ENCODE peak calls at places on chromosome 4, in four cellular contexts. P is Karpas-422; G is aorta; L is CD4-positive, CD25-positive, alpha-beta regulatory T cell. C is an unnamed sample.

GRCh38 chr4:76545161-76545884 is 110.3 kb downstream of the SHROOM3 start:
- DNase-seq in P (no peak), G (no peak), L (peak), C (no peak)

GRCh38 chr4:134078230-134078914 is 123.2 kb downstream of the PABPC4L start:
- DNase-seq in P (no peak), G (no peak), L (no peak), C (no peak)

GRCh38 chr4:153676491-153676890 is 7.6 kb upstream of the TLR2 start:
- DNase-seq in P (no peak), G (no peak), L (no peak), C (no peak)

GRCh38 chr4:109672173-109672572 is 31.1 kb downstream of the CASP6 start:
- DNase-seq in P (no peak), G (no peak), L (no peak), C (no peak)

GRCh38 chr4:67624939-67625338 is 66.4 kb downstream of the STAP1 start:
- DNase-seq in P (no peak), G (no peak), L (no peak), C (no peak)

GRCh38 chr4:168309781-168310180 is 8.8 kb downstream of the DDX60 start:
- DNase-seq in P (no peak), G (no peak), L (no peak), C (no peak)

GRCh38 chr4:186839122-186840037 is 115.7 kb upstream of the FAT1 start:
- DNase-seq in P (peak), G (peak), L (no peak), C (peak)

GRCh38 chr4:157357887-157358286 is 137.4 kb downstream of the GRIA2 start:
- DNase-seq in P (no peak), G (no peak), L (no peak), C (no peak)

GRCh38 chr4:38464328-38464727 is 199.7 kb upstream of the KLF3 start:
- DNase-seq in P (no peak), G (no peak), L (no peak), C (no peak)

GRCh38 chr4:109254845-109255244 is 47.6 kb downstream of the COL25A1 start:
- DNase-seq in P (no peak), G (no peak), L (no peak), C (no peak)

GRCh38 chr4:7358100-7358735 is 76.5 kb downstream of the PSAPL1 start:
- DNase-seq in P (no peak), G (no peak), L (no peak), C (no peak)

GRCh38 chr4:184805462-184806245 is 20.1 kb downstream of the ACSL1 start:
- DNase-seq in P (no peak), G (no peak), L (no peak), C (no peak)

GRCh38 chr4:76585897-76586360 is 150.9 kb downstream of the SHROOM3 start:
- DNase-seq in P (no peak), G (peak), L (peak), C (no peak)

DNA sequence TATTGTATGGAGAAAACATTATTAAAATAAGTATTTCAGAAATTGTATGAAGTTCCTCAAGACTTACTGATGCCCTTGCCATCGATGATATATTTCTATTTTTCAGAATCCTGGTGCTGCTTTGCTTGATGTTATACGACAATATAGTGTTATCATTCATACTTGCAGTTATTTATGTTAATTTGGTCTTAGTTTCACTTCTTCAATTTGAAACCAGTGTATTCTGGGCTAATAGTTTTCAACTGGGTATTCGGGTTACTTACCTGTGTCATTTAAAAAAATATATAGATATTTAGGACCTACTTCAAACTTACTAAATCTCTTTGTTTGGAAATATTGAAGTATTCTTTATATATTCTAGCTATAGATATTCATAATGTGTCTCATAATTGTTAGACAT is 1414.7 kb downstream of the C4orf33 start:
- DNase-seq in P (peak), G (no peak), L (no peak), C (no peak)
- H3K4me3 ChIP-seq in P (no peak), G (no peak), L (no peak), C (no peak)

DNA sequence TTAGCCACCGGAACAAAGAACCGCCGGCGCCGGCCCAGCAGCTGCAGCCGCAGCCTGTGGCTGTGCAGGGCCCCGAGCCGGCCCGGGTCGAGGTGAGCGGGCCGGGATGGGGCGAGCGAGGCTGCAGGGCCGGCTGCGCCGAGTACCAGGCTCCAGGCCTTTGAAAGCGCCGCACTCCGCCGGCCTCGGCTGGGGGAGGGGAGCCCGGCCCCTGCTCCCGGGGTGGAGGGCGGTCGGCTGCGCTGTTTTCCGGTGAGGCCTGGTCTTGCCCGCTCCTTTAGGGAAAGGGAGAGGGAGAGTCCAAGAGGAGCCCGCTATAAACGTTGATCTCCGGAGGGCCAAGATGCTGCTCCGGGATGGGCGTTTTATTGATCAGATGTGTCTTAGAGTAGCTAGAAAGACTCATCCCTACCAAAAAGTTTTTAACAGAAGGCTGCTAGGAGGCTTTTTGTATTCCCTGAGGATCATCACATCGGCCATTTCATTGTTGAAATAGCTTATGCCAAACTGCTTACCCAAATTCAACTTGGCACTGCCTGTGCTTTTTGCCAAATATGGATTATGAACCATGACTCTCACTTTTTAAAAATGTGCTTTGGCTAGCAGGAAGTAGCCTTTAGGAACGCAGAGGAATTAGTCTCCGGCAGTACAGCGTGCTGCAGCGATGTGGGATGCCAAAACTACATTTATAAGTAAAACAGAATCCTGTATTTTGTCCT is 707 bp downstream of the TMEM165 start:
- DNase-seq in P (peak), G (peak), L (peak), C (peak)
- H3K27ac ChIP-seq in P (peak), G (peak), L (peak), C (peak)

GRCh38 chr4:10122236-10122932 is 5.8 kb upstream of the WDR1 start:
- DNase-seq in P (no peak), G (no peak), L (no peak), C (no peak)

GRCh38 chr4:10119263-10119662 is 2.7 kb upstream of the WDR1 start:
- DNase-seq in P (no peak), G (no peak), L (no peak), C (no peak)

GRCh38 chr4:10119773-10120172 is 3.2 kb upstream of the WDR1 start:
- DNase-seq in P (no peak), G (no peak), L (no peak), C (no peak)

GRCh38 chr4:10121568-10122097 is 5.0 kb upstream of the WDR1 start:
- DNase-seq in P (no peak), G (no peak), L (no peak), C (no peak)

GRCh38 chr4:10120943-10121567 is 4.5 kb upstream of the WDR1 start:
- DNase-seq in P (no peak), G (no peak), L (no peak), C (no peak)
- H3K4me3 ChIP-seq in P (no peak), G (no peak), L (no peak), C (no peak)

GRCh38 chr4:82268826-82269193 is 105.0 kb downstream of the HNRNPD start:
- DNase-seq in P (no peak), G (no peak), L (no peak), C (no peak)

GRCh38 chr4:82261063-82261462 is 112.7 kb downstream of the HNRNPD start:
- DNase-seq in P (no peak), G (no peak), L (no peak), C (no peak)

GRCh38 chr4:82268050-82268825 is 105.6 kb downstream of the HNRNPD start:
- DNase-seq in P (peak), G (peak), L (peak), C (peak)

GRCh38 chr4:82260632-82261031 is 113.2 kb downstream of the HNRNPD start:
- DNase-seq in P (no peak), G (no peak), L (no peak), C (no peak)

DNA sequence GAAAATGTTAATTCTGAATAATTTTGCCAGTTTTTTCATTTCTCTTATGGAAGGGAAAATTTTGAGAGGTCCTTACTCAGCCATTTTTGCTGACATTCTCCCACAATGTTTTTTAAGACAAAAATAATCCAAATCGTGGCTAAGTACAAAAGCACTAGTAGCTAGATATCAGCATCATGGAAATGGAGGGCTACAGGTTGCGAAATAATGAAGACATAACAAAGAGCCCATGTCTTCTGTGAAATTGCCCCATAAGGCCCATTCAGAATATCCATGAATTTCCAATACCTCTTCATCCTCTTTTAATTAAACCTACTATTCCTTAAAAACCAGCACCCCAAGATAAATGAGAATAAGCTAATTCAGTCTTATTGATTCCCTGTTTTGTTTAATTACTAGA is 107.4 kb downstream of the HNRNPD start:
- DNase-seq in P (no peak), G (no peak), L (no peak), C (no peak)
- H3K27ac ChIP-seq in P (no peak), G (no peak), L (no peak), C (no peak)

GRCh38 chr4:52051615-52052474 is 741 bp downstream of the SPATA18 start:
- DNase-seq in P (no peak), G (peak), L (no peak), C (no peak)
- H3K4me3 ChIP-seq in P (peak), G (peak), L (no peak), C (no peak)

GRCh38 chr4:75054089-75054488 is 121.2 kb downstream of the PARM1 start:
- DNase-seq in P (no peak), G (no peak), L (no peak), C (no peak)
- H3K27ac ChIP-seq in P (no peak), G (no peak), L (no peak), C (no peak)

GRCh38 chr4:74369860-74370259 is 4.9 kb downstream of the EREG start:
- DNase-seq in P (no peak), G (no peak), L (no peak), C (no peak)
- H3K4me3 ChIP-seq in P (no peak), G (no peak), L (no peak), C (no peak)

DNA sequence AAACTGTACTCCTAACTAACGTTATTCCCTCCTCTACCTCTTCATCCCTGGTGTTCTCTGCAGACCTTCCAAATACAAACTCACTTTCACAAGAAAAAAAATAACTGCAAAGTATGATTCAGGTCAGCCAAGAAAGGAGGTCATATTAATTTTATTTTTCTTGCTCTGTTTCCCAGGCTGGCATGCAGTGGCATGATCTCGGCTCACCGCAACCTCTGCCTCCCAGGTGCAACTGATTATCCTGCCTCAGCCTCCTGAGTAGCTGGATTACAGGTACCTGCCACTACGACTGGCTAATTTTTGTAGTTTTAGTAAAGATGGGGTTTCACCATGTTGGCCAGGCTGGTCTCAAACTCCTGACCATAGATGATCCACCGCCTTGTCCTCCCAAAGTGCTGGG is 156.6 kb downstream of the CHIC2 start:
- DNase-seq in P (no peak), G (no peak), L (no peak), C (no peak)
- H3K27ac ChIP-seq in P (no peak), G (no peak), L (no peak), C (no peak)